ENCODE peak calls at places on chromosome 1, in five cellular contexts. V, Y, Z, N and G are unnamed samples.

GRCh38 chr1:204932573-204932909 is 61.9 kb downstream of the NFASC start:
- DNase-seq in V (no peak), Y (no peak), Z (no peak), N (no peak), G (no peak)

GRCh38 chr1:55584521-55585401 is 369.6 kb upstream of the USP24 start:
- DNase-seq in V (peak; percentile 53), Y (no peak), Z (no peak), N (peak; percentile 31), G (no peak)

GRCh38 chr1:112975336-112975735 is 19.3 kb upstream of the SLC16A1 start:
- DNase-seq in V (no peak), Y (no peak), Z (peak; percentile 92), N (no peak), G (no peak)

GRCh38 chr1:226983247-226983997 is 43.3 kb downstream of the COQ8A start:
- DNase-seq in V (no peak), Y (no peak), Z (no peak), N (no peak), G (no peak)

GRCh38 chr1:170321113-170321512 is 175.4 kb downstream of the NTMT2 start:
- DNase-seq in V (no peak), Y (no peak), Z (no peak), N (no peak), G (no peak)

GRCh38 chr1:213374369-213374768 is 323.3 kb downstream of the RPS6KC1 start:
- DNase-seq in V (peak; percentile 87), Y (peak; percentile 77), Z (peak; percentile 83), N (peak; percentile 81), G (peak; percentile 37)

GRCh38 chr1:28893403-28894102 is 20.8 kb upstream of the EPB41 start:
- DNase-seq in V (peak; percentile 61), Y (peak; percentile 66), Z (peak; percentile 25), N (no peak), G (no peak)

GRCh38 chr1:3759800-3760199 is 7.5 kb downstream of the CCDC27 start:
- DNase-seq in V (no peak), Y (peak; percentile 80), Z (no peak), N (no peak), G (no peak)

GRCh38 chr1:234884701-234885100 is 243.9 kb downstream of the TOMM20 start:
- DNase-seq in V (no peak), Y (no peak), Z (no peak), N (no peak), G (no peak)

GRCh38 chr1:91771717-91772116 is 114.2 kb downstream of the TGFBR3 start:
- DNase-seq in V (no peak), Y (no peak), Z (no peak), N (no peak), G (no peak)

GRCh38 chr1:229619614-229620013 is 6.3 kb downstream of the TAF5L start:
- DNase-seq in V (no peak), Y (peak; percentile 24), Z (no peak), N (no peak), G (no peak)

GRCh38 chr1:201790261-201790660 is 38.7 kb upstream of the IPO9 start:
- DNase-seq in V (no peak), Y (no peak), Z (no peak), N (no peak), G (no peak)

GRCh38 chr1:154431586-154432373 is 26.6 kb downstream of the IL6R start:
- DNase-seq in V (no peak), Y (peak; percentile 57), Z (peak; percentile 97), N (peak; percentile 63), G (no peak)

GRCh38 chr1:99662581-99663208 is 16.8 kb downstream of the PALMD start:
- DNase-seq in V (peak; percentile 28), Y (no peak), Z (no peak), N (no peak), G (no peak)

GRCh38 chr1:6270432-6270831 is 9.5 kb upstream of the GPR153 start:
- DNase-seq in V (no peak), Y (no peak), Z (no peak), N (no peak), G (no peak)

GRCh38 chr1:112937070-112937469 is 18.9 kb downstream of the SLC16A1 start:
- DNase-seq in V (no peak), Y (no peak), Z (no peak), N (no peak), G (no peak)

GRCh38 chr1:14190508-14190907 is 408.0 kb upstream of the KAZN start:
- DNase-seq in V (no peak), Y (peak; percentile 3), Z (peak; percentile 96), N (peak; percentile 82), G (no peak)

GRCh38 chr1:89547563-89548485 is 23.2 kb downstream of the LRRC8B start:
- DNase-seq in V (no peak), Y (peak; percentile 56), Z (peak; percentile 45), N (no peak), G (peak; percentile 90)

GRCh38 chr1:110212165-110213142 is 2.3 kb downstream of the KCNC4 start:
- DNase-seq in V (peak; percentile 44), Y (no peak), Z (no peak), N (peak; percentile 44), G (no peak)

GRCh38 chr1:29504266-29504665 is 267.9 kb downstream of the PTPRU start:
- DNase-seq in V (no peak), Y (no peak), Z (no peak), N (no peak), G (no peak)

GRCh38 chr1:56397811-56398231 is 181.5 kb downstream of the PLPP3 start:
- DNase-seq in V (no peak), Y (no peak), Z (peak; percentile 93), N (no peak), G (no peak)

GRCh38 chr1:233269656-233270055 is 25.9 kb downstream of the PCNX2 start:
- DNase-seq in V (no peak), Y (no peak), Z (no peak), N (peak; percentile 22), G (no peak)

GRCh38 chr1:203324103-203325003 is 19.0 kb downstream of the BTG2 start:
- DNase-seq in V (peak; percentile 50), Y (no peak), Z (no peak), N (no peak), G (no peak)

GRCh38 chr1:39187276-39188046 is 17.0 kb upstream of the MACF1 start:
- DNase-seq in V (no peak), Y (no peak), Z (no peak), N (no peak), G (no peak)

GRCh38 chr1:39182804-39183203 is 21.7 kb upstream of the MACF1 start:
- DNase-seq in V (no peak), Y (no peak), Z (no peak), N (no peak), G (no peak)

GRCh38 chr1:39184354-39184818 is 20.1 kb upstream of the MACF1 start:
- DNase-seq in V (no peak), Y (peak; percentile 87), Z (no peak), N (no peak), G (no peak)

GRCh38 chr1:39181311-39181710 is 23.2 kb upstream of the MACF1 start:
- DNase-seq in V (no peak), Y (no peak), Z (no peak), N (no peak), G (no peak)

GRCh38 chr1:39183503-39184353 is 20.8 kb upstream of the MACF1 start:
- DNase-seq in V (no peak), Y (peak; percentile 85), Z (peak; percentile 95), N (peak; percentile 89), G (peak; percentile 99)
- H3K4me2 ChIP-seq in V (no peak overlapping the region), Y (peak overlapping the region; percentile 38), Z (no peak overlapping the region), N (no peak overlapping the region), G (peak overlapping the region; percentile 60)

GRCh38 chr1:223715710-223716103 is 3.4 kb downstream of the CAPN2 start:
- DNase-seq in V (no peak), Y (no peak), Z (no peak), N (no peak), G (no peak)
- H3K4me2 ChIP-seq in V (peak overlapping the region; percentile 8), Y (peak overlapping the region; percentile 88), Z (peak overlapping the region; percentile 40), N (peak overlapping the region; percentile 86), G (peak overlapping the region; percentile 91)

DNA sequence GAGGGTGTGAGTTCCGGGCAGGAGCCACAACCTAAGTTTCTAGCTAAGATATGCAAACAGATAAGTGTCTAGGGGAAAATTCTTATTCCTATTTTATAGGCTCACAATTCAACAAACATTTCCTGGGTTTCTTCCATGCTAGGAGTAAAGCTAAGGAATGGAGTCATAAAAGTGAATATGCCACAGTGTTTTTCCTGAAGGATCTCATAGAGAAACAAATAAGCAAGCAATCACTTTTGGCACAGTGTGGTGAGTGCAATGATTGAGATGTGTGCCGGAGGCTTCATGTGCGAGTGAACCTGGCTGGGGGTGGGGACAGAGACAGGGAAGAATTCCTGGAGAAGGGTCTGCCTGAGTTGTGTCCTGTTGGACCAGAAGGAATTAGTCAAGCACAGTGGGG is 147.4 kb downstream of the TENT5C start:
- DNase-seq in V (no peak), Y (no peak), Z (no peak), N (no peak), G (peak; percentile 25)
- H3K4me2 ChIP-seq in V (no peak overlapping the region), Y (no peak overlapping the region), Z (no peak overlapping the region), N (no peak overlapping the region), G (peak overlapping the region; percentile 68)

DNA sequence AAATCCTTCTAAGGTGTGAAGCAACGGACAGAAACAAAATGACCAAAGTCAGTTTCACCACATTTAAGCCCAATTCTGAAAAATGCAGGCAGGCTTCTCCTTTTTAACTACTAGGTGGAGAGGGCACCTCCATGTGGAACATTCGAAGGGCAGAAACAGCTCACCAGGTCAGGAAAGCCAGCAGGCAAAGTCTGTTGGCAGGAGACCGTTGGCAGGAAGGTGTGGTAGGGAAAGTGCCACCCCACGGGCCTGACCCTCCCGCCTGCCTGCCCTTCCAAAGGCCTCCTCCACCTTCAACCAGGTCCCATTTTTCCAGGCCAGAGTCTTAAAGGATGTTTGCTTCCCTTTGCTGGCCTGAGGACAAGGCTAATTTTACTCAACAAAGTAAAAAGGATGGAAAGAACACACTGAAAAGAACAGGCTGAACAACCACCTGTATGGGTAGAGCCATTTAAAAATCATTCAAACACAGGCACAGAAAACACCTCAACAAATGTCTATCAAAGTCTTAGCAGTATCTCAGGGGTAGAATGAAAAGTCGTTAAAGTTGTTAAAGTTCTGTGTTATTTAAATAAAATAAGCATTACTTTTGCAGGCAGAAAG is 26.4 kb downstream of the CAPZB start:
- DNase-seq in V (no peak), Y (no peak), Z (no peak), N (no peak), G (no peak)
- H3K4me2 ChIP-seq in V (no peak overlapping the region), Y (peak overlapping the region; percentile 36), Z (no peak overlapping the region), N (no peak overlapping the region), G (no peak overlapping the region)

DNA sequence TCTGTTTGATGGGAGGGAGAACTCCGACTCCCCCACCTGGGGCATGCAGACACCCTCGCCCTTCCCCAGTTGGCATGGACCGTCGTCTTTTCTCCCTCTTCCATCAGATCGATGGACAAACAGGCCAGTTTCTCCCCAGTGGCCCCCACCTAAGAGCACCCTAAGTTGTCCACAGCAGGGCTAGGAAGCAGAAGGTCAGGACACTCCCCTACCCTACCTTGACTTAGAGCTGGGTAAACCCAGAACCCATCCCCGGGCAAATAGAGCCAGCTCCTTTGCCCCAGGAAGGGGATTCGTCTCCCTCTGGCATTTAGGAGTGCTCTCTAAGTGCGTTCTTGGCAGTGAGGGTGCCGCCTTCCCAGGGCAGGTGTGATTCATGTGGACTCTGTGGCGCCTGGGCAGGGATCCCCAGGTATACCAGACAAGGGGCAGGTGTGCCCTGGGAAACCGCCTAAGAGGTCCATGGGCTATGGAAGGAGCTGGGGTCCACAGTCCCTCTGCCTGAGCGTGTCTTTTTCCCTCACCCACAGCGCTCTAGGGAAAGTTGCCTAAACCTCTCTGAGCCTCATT is 2.7 kb upstream of the RUNX3 start:
- DNase-seq in V (no peak), Y (no peak), Z (no peak), N (no peak), G (no peak)
- H3K4me2 ChIP-seq in V (no peak overlapping the region), Y (no peak overlapping the region), Z (peak overlapping the region; percentile 10), N (no peak overlapping the region), G (no peak overlapping the region)